ENCODE peak calls at places on chromosome 2, in five cellular contexts. One of them, this sample, is unnamed.

GRCh38 chr2:7007846-7008741 is 90.9 kb downstream of the RNF144A start:
- DNase-seq in A549: no peak
- DNase-seq in B cell: no peak
- DNase-seq in OCI-LY7: no peak
- DNase-seq in thyroid gland: peak; percentile 86
- DNase-seq in this sample: no peak

GRCh38 chr2:74865770-74866674 is 32.1 kb downstream of the HK2 start:
- DNase-seq in A549: no peak
- DNase-seq in B cell: no peak
- DNase-seq in OCI-LY7: no peak
- DNase-seq in thyroid gland: no peak
- DNase-seq in this sample: no peak

GRCh38 chr2:147989809-147990403 is 30.6 kb downstream of the ORC4 start:
- DNase-seq in A549: peak; percentile 44
- DNase-seq in B cell: peak; percentile 45
- DNase-seq in OCI-LY7: peak; percentile 64
- DNase-seq in thyroid gland: peak; percentile 18
- DNase-seq in this sample: peak; percentile 64

GRCh38 chr2:136068828-136069227 is 49.1 kb downstream of the CXCR4 start:
- DNase-seq in A549: no peak
- DNase-seq in B cell: no peak
- DNase-seq in OCI-LY7: peak; percentile 30
- DNase-seq in thyroid gland: no peak
- DNase-seq in this sample: peak; percentile 26

GRCh38 chr2:121293450-121294325 is 8.7 kb upstream of the TFCP2L1 start:
- DNase-seq in A549: no peak
- DNase-seq in B cell: no peak
- DNase-seq in OCI-LY7: no peak
- DNase-seq in thyroid gland: peak; percentile 70
- DNase-seq in this sample: no peak

GRCh38 chr2:120446236-120447121 is 100.5 kb downstream of the INHBB start:
- DNase-seq in A549: no peak
- DNase-seq in B cell: no peak
- DNase-seq in OCI-LY7: no peak
- DNase-seq in thyroid gland: no peak
- DNase-seq in this sample: no peak

GRCh38 chr2:64222942-64223511 is 78.8 kb upstream of the PELI1 start:
- DNase-seq in A549: no peak
- DNase-seq in B cell: no peak
- DNase-seq in OCI-LY7: peak; percentile 45
- DNase-seq in thyroid gland: no peak
- DNase-seq in this sample: peak; percentile 66

GRCh38 chr2:126781806-126782205 is 116.9 kb upstream of the TEX51 start:
- DNase-seq in A549: no peak
- DNase-seq in B cell: no peak
- DNase-seq in OCI-LY7: no peak
- DNase-seq in thyroid gland: no peak
- DNase-seq in this sample: no peak

GRCh38 chr2:29343830-29344229 is 228.6 kb downstream of the CLIP4 start:
- DNase-seq in A549: no peak
- DNase-seq in B cell: no peak
- DNase-seq in OCI-LY7: no peak
- DNase-seq in thyroid gland: no peak
- DNase-seq in this sample: no peak

GRCh38 chr2:217092710-217093379 is 233.0 kb upstream of the TNP1 start:
- DNase-seq in A549: no peak
- DNase-seq in B cell: no peak
- DNase-seq in OCI-LY7: no peak
- DNase-seq in thyroid gland: no peak
- DNase-seq in this sample: no peak

GRCh38 chr2:226742346-226742745 is 57.3 kb downstream of the IRS1 start:
- DNase-seq in A549: no peak
- DNase-seq in B cell: no peak
- DNase-seq in OCI-LY7: no peak
- DNase-seq in thyroid gland: peak; percentile 73
- DNase-seq in this sample: no peak

GRCh38 chr2:49270091-49270490 is 115.8 kb upstream of the FSHR start:
- DNase-seq in A549: no peak
- DNase-seq in B cell: no peak
- DNase-seq in OCI-LY7: no peak
- DNase-seq in thyroid gland: no peak
- DNase-seq in this sample: no peak

GRCh38 chr2:239928457-239929350 is 96.4 kb downstream of the NDUFA10 start:
- DNase-seq in A549: no peak
- DNase-seq in B cell: no peak
- DNase-seq in OCI-LY7: no peak
- DNase-seq in thyroid gland: no peak
- DNase-seq in this sample: no peak

GRCh38 chr2:240800241-240800640 is 19.8 kb downstream of the KIF1A start:
- DNase-seq in A549: no peak
- DNase-seq in B cell: no peak
- DNase-seq in OCI-LY7: no peak
- DNase-seq in thyroid gland: no peak
- DNase-seq in this sample: no peak

GRCh38 chr2:216362730-216363129 is 9.6 kb downstream of the MARCHF4 start:
- DNase-seq in A549: no peak
- DNase-seq in B cell: no peak
- DNase-seq in OCI-LY7: no peak
- DNase-seq in thyroid gland: no peak
- DNase-seq in this sample: no peak

GRCh38 chr2:156437272-156437671 is 1.1 kb downstream of the GPD2 start:
- DNase-seq in A549: no peak
- DNase-seq in B cell: no peak
- DNase-seq in OCI-LY7: no peak
- DNase-seq in thyroid gland: peak; percentile 43
- DNase-seq in this sample: peak; percentile 36

DNA sequence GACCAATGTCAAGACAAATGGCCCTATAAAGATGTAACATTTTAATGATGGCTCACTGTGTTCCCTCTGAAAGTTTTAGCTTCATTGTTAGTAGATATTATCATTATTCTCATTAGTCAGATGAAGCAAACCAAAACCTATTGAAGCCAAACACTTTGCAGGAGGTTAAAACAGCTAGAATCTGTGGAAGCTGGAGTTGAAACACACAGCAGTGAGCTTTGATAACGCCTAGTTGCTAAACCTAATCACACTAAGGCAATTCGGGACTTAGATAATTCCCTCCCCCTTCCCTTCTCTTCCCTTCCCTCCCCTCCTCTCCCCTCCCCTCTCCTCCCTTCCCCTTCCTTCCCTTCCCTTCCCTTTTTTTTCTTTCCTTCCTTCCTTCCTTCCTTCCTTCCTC is 165.7 kb downstream of the TRIB2 start:
- DNase-seq in A549: no peak
- DNase-seq in B cell: no peak
- DNase-seq in OCI-LY7: no peak
- DNase-seq in thyroid gland: no peak
- DNase-seq in this sample: no peak
- TF ChIP-seq CTCF in A549: no peak
- TF ChIP-seq CTCF in B cell: no peak
- TF ChIP-seq CTCF in OCI-LY7: no peak
- TF ChIP-seq CTCF in thyroid gland: no peak
- TF ChIP-seq CTCF in this sample: no peak

GRCh38 chr2:151162185-151162584 is 99.5 kb downstream of the RBM43 start:
- DNase-seq in A549: no peak
- DNase-seq in B cell: no peak
- DNase-seq in OCI-LY7: no peak
- DNase-seq in thyroid gland: no peak
- DNase-seq in this sample: no peak
- TF ChIP-seq CTCF in A549: peak; percentile 22
- TF ChIP-seq CTCF in B cell: no peak
- TF ChIP-seq CTCF in OCI-LY7: peak; percentile 32
- TF ChIP-seq CTCF in thyroid gland: no peak
- TF ChIP-seq CTCF in this sample: no peak

GRCh38 chr2:181891966-181892794 is 650 bp downstream of the ITPRID2 start:
- DNase-seq in A549: peak; percentile 30
- DNase-seq in B cell: peak; percentile 70
- DNase-seq in OCI-LY7: peak; percentile 72
- DNase-seq in thyroid gland: peak; percentile 71
- DNase-seq in this sample: peak; percentile 77
- TF ChIP-seq CTCF in A549: no peak
- TF ChIP-seq CTCF in B cell: peak; percentile 48
- TF ChIP-seq CTCF in OCI-LY7: peak; percentile 62
- TF ChIP-seq CTCF in thyroid gland: peak; percentile 9
- TF ChIP-seq CTCF in this sample: peak; percentile 38

GRCh38 chr2:163888591-163888990 is 152.8 kb upstream of the FIGN start:
- DNase-seq in A549: no peak
- DNase-seq in B cell: no peak
- DNase-seq in OCI-LY7: no peak
- DNase-seq in thyroid gland: no peak
- DNase-seq in this sample: no peak
- TF ChIP-seq CTCF in A549: no peak
- TF ChIP-seq CTCF in B cell: no peak
- TF ChIP-seq CTCF in OCI-LY7: no peak
- TF ChIP-seq CTCF in thyroid gland: no peak
- TF ChIP-seq CTCF in this sample: no peak

DNA sequence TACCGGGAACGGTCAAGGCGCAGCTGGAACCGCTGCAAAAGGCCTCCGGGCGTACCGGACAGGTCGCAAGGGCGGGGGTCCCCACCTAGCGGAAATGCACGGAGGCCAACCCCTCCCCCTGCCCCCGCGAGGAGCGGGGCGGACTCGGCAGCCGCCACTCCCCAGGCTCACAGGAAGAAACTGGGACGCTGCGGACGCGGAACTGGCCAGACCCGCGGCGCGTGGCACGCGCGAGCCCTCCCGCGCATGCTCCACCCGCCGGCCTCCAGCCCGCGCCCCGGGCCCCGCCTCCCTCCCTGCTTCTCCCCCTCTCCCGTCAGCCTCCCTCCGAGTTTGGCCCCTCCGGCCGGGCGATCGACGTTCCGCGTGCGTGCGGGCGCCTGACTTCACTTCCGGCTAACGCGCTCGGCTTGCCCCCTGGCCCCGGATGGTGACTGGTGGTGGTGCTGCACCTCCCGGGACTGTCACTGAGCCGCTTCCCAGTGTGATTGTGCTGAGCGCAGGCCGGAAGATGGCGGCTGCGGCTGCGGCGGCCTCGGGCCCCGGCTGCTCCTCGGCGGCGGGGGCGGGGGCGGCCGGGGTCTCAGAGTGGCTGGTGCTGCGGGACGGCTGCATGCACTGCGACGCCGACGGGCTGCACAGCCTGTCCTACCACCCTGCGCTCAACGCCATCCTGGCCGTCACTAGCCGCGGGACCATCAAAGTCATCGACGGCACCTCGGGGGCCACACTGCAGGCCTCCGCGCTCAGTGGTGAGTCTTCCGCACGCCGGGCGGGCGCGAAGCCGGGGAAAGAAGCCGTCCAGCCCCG is at the start of gene BIRC6:
- DNase-seq in A549: peak; percentile 98
- DNase-seq in B cell: peak; percentile 98
- DNase-seq in OCI-LY7: peak; percentile 96
- DNase-seq in thyroid gland: peak; percentile 99
- DNase-seq in this sample: peak; percentile 99
- TF ChIP-seq CTCF in A549: no peak
- TF ChIP-seq CTCF in B cell: no peak
- TF ChIP-seq CTCF in OCI-LY7: no peak
- TF ChIP-seq CTCF in thyroid gland: no peak
- TF ChIP-seq CTCF in this sample: no peak

GRCh38 chr2:63059434-63060078 is 8.9 kb downstream of the OTX1 start:
- DNase-seq in A549: no peak
- DNase-seq in B cell: peak; percentile 32
- DNase-seq in OCI-LY7: no peak
- DNase-seq in thyroid gland: no peak
- DNase-seq in this sample: no peak

GRCh38 chr2:63057249-63058148 is 6.9 kb downstream of the OTX1 start:
- DNase-seq in A549: no peak
- DNase-seq in B cell: peak; percentile 28
- DNase-seq in OCI-LY7: no peak
- DNase-seq in thyroid gland: no peak
- DNase-seq in this sample: no peak

GRCh38 chr2:63058149-63058741 is 7.6 kb downstream of the OTX1 start:
- DNase-seq in A549: no peak
- DNase-seq in B cell: peak; percentile 35
- DNase-seq in OCI-LY7: no peak
- DNase-seq in thyroid gland: no peak
- DNase-seq in this sample: no peak

GRCh38 chr2:63060079-63060482 is 9.5 kb downstream of the OTX1 start:
- DNase-seq in A549: no peak
- DNase-seq in B cell: no peak
- DNase-seq in OCI-LY7: no peak
- DNase-seq in thyroid gland: no peak
- DNase-seq in this sample: no peak

GRCh38 chr2:63058742-63059433 is 8.3 kb downstream of the OTX1 start:
- DNase-seq in A549: no peak
- DNase-seq in B cell: peak; percentile 39
- DNase-seq in OCI-LY7: no peak
- DNase-seq in thyroid gland: no peak
- DNase-seq in this sample: no peak
- TF ChIP-seq CTCF in A549: no peak
- TF ChIP-seq CTCF in B cell: no peak
- TF ChIP-seq CTCF in OCI-LY7: no peak
- TF ChIP-seq CTCF in thyroid gland: no peak
- TF ChIP-seq CTCF in this sample: no peak